ENCODE peak calls at places on chromosomes 11 and 22, in ten cellular contexts. Y, D, Q, A, B, I, U, N, J and R are unnamed samples.

GRCh38 chr22:35564975-35565867 is 24.6 kb downstream of the RASD2 start:
- DNase-seq in U (no peak), Q (no peak), D (no peak), N (no peak), J (no peak), I (peak), A (peak), Y (no peak), B (no peak), R (no peak)

GRCh38 chr22:43441216-43441615 is 29.4 kb downstream of the MPPED1 start:
- DNase-seq in A (no peak), Y (no peak), Q (no peak), N (no peak), I (no peak), J (no peak), D (no peak), U (no peak), B (no peak), R (no peak)

GRCh38 chr11:86710936-86711335 is 38.5 kb upstream of the ME3 start:
- DNase-seq in A (no peak), N (no peak), U (no peak), Q (no peak), J (no peak), Y (no peak), I (no peak), D (no peak), B (no peak), R (no peak)

GRCh38 chr11:88398372-88399140 is 61.0 kb upstream of the CTSC start:
- DNase-seq in J (peak), U (no peak), A (peak), Y (no peak), B (no peak), D (no peak), Q (no peak), I (peak), N (no peak), R (no peak)

GRCh38 chr11:86068138-86068861 is 584 bp downstream of the PICALM start:
- DNase-seq in D (peak), N (no peak), Q (peak), I (peak), B (no peak), A (peak), U (peak), Y (peak), J (peak), R (peak)

GRCh38 chr11:65850217-65851082 is 7.5 kb downstream of the CFL1 start:
- DNase-seq in U (no peak), J (no peak), Y (peak), A (no peak), N (no peak), I (no peak), B (no peak), Q (no peak), D (no peak), R (no peak)

GRCh38 chr11:57513911-57514537 is 1.5 kb downstream of the SLC43A1 start:
- DNase-seq in U (peak), I (peak), N (no peak), A (no peak), D (peak), Y (peak), B (peak), Q (peak), J (no peak), R (peak)

GRCh38 chr11:848380-848931 is 5.8 kb downstream of the TSPAN4 start:
- DNase-seq in J (no peak), I (peak), Q (peak), B (no peak), N (no peak), U (peak), Y (peak), A (no peak), D (peak), R (peak)

GRCh38 chr22:29359469-29359868 is 28.9 kb downstream of the AP1B1 start:
- DNase-seq in B (peak), D (peak), N (no peak), A (peak), J (no peak), Y (no peak), Q (peak), U (no peak), I (peak), R (no peak)

GRCh38 chr11:66002648-66003225 is 434 bp downstream of the BANF1 start:
- DNase-seq in A (peak), N (no peak), Y (peak), I (peak), B (peak), J (no peak), U (peak), D (peak), Q (peak), R (no peak)

GRCh38 chr11:105935791-105936190 is 86.2 kb downstream of the MSANTD4 start:
- DNase-seq in D (no peak), B (no peak), N (no peak), Q (peak), Y (no peak), J (peak), A (peak), U (no peak), I (no peak), R (no peak)

GRCh38 chr11:10858505-10859360 is 880 bp upstream of the ZBED5 start:
- DNase-seq in N (no peak), Q (peak), Y (peak), U (peak), A (peak), B (peak), J (no peak), I (peak), D (peak), R (peak)
- TF ChIP-seq CTCF in N (no peak), Q (no peak), Y (no peak), U (no peak), A (no peak), B (no peak), J (no peak), I (no peak), D (no peak), R (no peak)

DNA sequence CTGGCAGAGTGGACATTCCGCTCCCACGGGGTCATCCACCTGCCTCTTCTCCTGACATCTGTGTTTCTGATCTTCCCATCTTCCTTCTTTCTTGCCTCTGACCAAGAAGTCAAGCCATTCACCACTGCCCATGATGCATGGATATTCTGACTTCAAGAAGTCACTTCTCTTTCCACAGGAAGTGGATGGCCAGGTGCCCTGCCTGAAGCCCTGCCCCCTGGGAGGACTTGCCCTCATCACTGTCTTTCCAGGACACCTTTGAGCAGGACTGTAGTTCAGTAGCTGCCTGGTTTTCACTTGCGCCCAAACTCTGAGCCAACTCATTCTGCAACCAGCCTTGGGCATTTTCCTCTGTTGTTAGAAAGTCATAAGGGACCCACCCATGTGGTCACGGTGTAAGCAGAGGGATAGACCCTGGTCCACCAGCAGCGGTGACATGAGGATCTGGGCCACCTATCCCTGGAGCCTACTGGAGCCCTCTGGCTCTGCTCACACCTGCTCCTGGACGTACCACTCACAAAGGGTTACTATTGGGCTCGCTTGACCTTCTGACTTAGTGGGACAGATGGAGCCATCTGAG is 6.9 kb downstream of the CYTH4 start:
- DNase-seq in N (no peak), A (no peak), Y (no peak), D (no peak), U (no peak), Q (no peak), B (no peak), J (no peak), I (no peak), R (peak)
- TF ChIP-seq CTCF in N (no peak), A (no peak), Y (no peak), D (no peak), U (no peak), Q (peak), B (no peak), J (no peak), I (no peak), R (no peak)

DNA sequence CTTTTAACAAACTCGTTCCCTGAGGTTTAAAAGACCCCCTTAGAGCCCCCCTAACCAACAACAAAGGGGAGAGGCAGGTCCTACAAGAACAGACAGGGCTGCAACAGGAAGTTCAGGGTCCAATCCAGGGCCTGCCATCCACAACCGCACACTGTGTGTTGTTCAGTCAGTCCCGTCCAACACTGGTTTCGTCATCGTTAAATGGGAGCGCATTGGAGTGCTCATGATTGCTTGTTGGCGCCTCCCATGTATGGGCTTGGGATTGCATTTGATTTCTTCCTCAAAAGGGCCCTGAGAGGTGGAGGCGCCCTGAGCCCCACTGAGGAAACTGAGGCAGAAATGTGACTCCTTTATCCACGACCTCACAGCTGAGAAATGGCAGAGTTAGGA is 174.1 kb downstream of the MN1 start:
- DNase-seq in D (no peak), I (no peak), N (no peak), A (no peak), U (no peak), J (no peak), Q (no peak), B (no peak), Y (no peak), R (no peak)
- TF ChIP-seq CTCF in D (no peak), I (no peak), N (peak), A (no peak), U (no peak), J (no peak), Q (no peak), B (no peak), Y (no peak), R (no peak)

GRCh38 chr11:15629690-15630321 is 515.1 kb downstream of the INSC start:
- DNase-seq in J (peak), A (peak), Y (no peak), B (no peak), U (no peak), I (no peak), N (no peak), D (peak), Q (peak), R (peak)
- TF ChIP-seq CTCF in J (peak), A (peak), Y (no peak), B (peak), U (no peak), I (peak), N (peak), D (peak), Q (no peak), R (no peak)

DNA sequence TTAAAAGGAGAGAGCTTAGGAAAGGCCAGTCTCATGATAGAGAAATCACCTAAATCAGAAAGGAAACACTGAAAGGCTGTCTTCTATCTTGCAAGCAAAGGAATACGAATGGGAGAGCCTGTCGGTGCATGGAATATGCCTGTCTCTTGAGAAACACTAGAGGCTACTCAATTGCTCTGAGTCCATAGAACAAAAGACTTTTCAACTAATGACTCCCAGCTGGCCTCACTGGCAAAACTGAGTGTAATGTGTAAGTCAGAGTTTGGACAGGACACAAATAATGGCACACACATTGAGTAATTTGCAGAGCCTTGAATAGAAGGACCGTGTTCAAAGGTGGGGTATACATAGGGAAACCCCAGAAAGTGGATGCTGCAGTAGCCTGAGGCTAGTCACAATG is 171.0 kb upstream of the ARHGAP20 start:
- DNase-seq in I (peak), A (no peak), D (no peak), U (no peak), B (no peak), Y (no peak), N (no peak), Q (no peak), J (no peak), R (no peak)
- TF ChIP-seq CTCF in I (peak), A (no peak), D (no peak), U (no peak), B (no peak), Y (no peak), N (no peak), Q (no peak), J (no peak), R (no peak)